ENCODE peak calls at places on chromosomes 2 and 18, in six cellular contexts. One of them, this sample, is unnamed.

GRCh38 chr2:209970271-209970670 is 32.2 kb upstream of the RPE start:
- DNase-seq in RWPE1: no peak
- DNase-seq in right atrium auricular region: no peak
- DNase-seq in mucosa of descending colon: no peak
- DNase-seq in heart right ventricle: no peak
- DNase-seq in endothelial cell: no peak
- DNase-seq in this sample: no peak

GRCh38 chr18:6406075-6406909 is 8.4 kb downstream of the L3MBTL4 start:
- DNase-seq in RWPE1: no peak
- DNase-seq in heart right ventricle: no peak
- DNase-seq in mucosa of descending colon: no peak
- DNase-seq in right atrium auricular region: no peak
- DNase-seq in endothelial cell: no peak
- DNase-seq in this sample: no peak

GRCh38 chr18:58211510-58211909 is 167.5 kb downstream of the NEDD4L start:
- DNase-seq in right atrium auricular region: no peak
- DNase-seq in heart right ventricle: no peak
- DNase-seq in mucosa of descending colon: no peak
- DNase-seq in endothelial cell: no peak
- DNase-seq in RWPE1: no peak
- DNase-seq in this sample: no peak

GRCh38 chr2:49935456-49935855 is 781.1 kb upstream of the FSHR start:
- DNase-seq in heart right ventricle: no peak
- DNase-seq in RWPE1: no peak
- DNase-seq in right atrium auricular region: no peak
- DNase-seq in mucosa of descending colon: no peak
- DNase-seq in endothelial cell: no peak
- DNase-seq in this sample: no peak

GRCh38 chr2:232568161-232568560 is 17.7 kb downstream of the EIF4E2 start:
- DNase-seq in RWPE1: peak
- DNase-seq in right atrium auricular region: no peak
- DNase-seq in mucosa of descending colon: no peak
- DNase-seq in heart right ventricle: no peak
- DNase-seq in endothelial cell: no peak
- DNase-seq in this sample: no peak

GRCh38 chr2:96933528-96933927 is 52.9 kb downstream of the FAM178B start:
- DNase-seq in endothelial cell: no peak
- DNase-seq in right atrium auricular region: no peak
- DNase-seq in mucosa of descending colon: no peak
- DNase-seq in heart right ventricle: no peak
- DNase-seq in RWPE1: no peak
- DNase-seq in this sample: no peak

GRCh38 chr2:196399736-196400691 is 228.6 kb upstream of the STK17B start:
- DNase-seq in mucosa of descending colon: no peak
- DNase-seq in RWPE1: peak
- DNase-seq in right atrium auricular region: no peak
- DNase-seq in heart right ventricle: no peak
- DNase-seq in endothelial cell: no peak
- DNase-seq in this sample: no peak

GRCh38 chr2:100577777-100578176 is 15.0 kb downstream of the PDCL3 start:
- DNase-seq in mucosa of descending colon: no peak
- DNase-seq in right atrium auricular region: no peak
- DNase-seq in heart right ventricle: no peak
- DNase-seq in RWPE1: peak
- DNase-seq in endothelial cell: no peak
- DNase-seq in this sample: no peak

GRCh38 chr2:43707255-43707654 is 31.0 kb upstream of the C1GALT1C1L start:
- DNase-seq in mucosa of descending colon: no peak
- DNase-seq in RWPE1: peak
- DNase-seq in heart right ventricle: peak
- DNase-seq in endothelial cell: no peak
- DNase-seq in right atrium auricular region: peak
- DNase-seq in this sample: no peak

GRCh38 chr2:227377461-227378351 is 1.4 kb downstream of the TM4SF20 start:
- DNase-seq in endothelial cell: no peak
- DNase-seq in heart right ventricle: no peak
- DNase-seq in RWPE1: no peak
- DNase-seq in mucosa of descending colon: no peak
- DNase-seq in right atrium auricular region: no peak
- DNase-seq in this sample: no peak

GRCh38 chr2:98634406-98635092 is 26.2 kb downstream of the UNC50 start:
- DNase-seq in endothelial cell: peak
- DNase-seq in heart right ventricle: no peak
- DNase-seq in RWPE1: no peak
- DNase-seq in right atrium auricular region: no peak
- DNase-seq in mucosa of descending colon: no peak
- DNase-seq in this sample: no peak

GRCh38 chr18:54743596-54743995 is 84.7 kb upstream of the RAB27B start:
- DNase-seq in RWPE1: no peak
- DNase-seq in right atrium auricular region: no peak
- DNase-seq in mucosa of descending colon: no peak
- DNase-seq in endothelial cell: no peak
- DNase-seq in heart right ventricle: no peak
- DNase-seq in this sample: no peak

GRCh38 chr18:8424917-8425725 is 184.1 kb upstream of the RAB12 start:
- DNase-seq in RWPE1: peak
- DNase-seq in heart right ventricle: no peak
- DNase-seq in mucosa of descending colon: no peak
- DNase-seq in right atrium auricular region: no peak
- DNase-seq in endothelial cell: no peak
- DNase-seq in this sample: no peak

GRCh38 chr2:127108090-127108523 is 1.2 kb upstream of the BIN1 start:
- DNase-seq in mucosa of descending colon: no peak
- DNase-seq in RWPE1: no peak
- DNase-seq in heart right ventricle: no peak
- DNase-seq in right atrium auricular region: peak
- DNase-seq in endothelial cell: no peak
- DNase-seq in this sample: peak

GRCh38 chr2:78977661-78978145 is 47.8 kb upstream of the REG3G start:
- DNase-seq in mucosa of descending colon: no peak
- DNase-seq in endothelial cell: no peak
- DNase-seq in RWPE1: no peak
- DNase-seq in heart right ventricle: no peak
- DNase-seq in right atrium auricular region: no peak
- DNase-seq in this sample: no peak

GRCh38 chr2:214361116-214361515 is 49.7 kb upstream of the VWC2L start:
- DNase-seq in RWPE1: no peak
- DNase-seq in mucosa of descending colon: no peak
- DNase-seq in right atrium auricular region: no peak
- DNase-seq in endothelial cell: no peak
- DNase-seq in heart right ventricle: no peak
- DNase-seq in this sample: no peak

GRCh38 chr2:211161236-211161635 is 604.8 kb downstream of the CPS1 start:
- DNase-seq in heart right ventricle: no peak
- DNase-seq in endothelial cell: no peak
- DNase-seq in right atrium auricular region: no peak
- DNase-seq in mucosa of descending colon: no peak
- DNase-seq in RWPE1: no peak
- DNase-seq in this sample: no peak

GRCh38 chr2:226295123-226295522 is 504.5 kb downstream of the IRS1 start:
- DNase-seq in endothelial cell: no peak
- DNase-seq in RWPE1: no peak
- DNase-seq in heart right ventricle: no peak
- DNase-seq in mucosa of descending colon: no peak
- DNase-seq in right atrium auricular region: no peak
- DNase-seq in this sample: no peak

GRCh38 chr2:115160523-115161521 is 718.4 kb downstream of the DPP10 start:
- DNase-seq in mucosa of descending colon: peak
- DNase-seq in right atrium auricular region: no peak
- DNase-seq in endothelial cell: peak
- DNase-seq in heart right ventricle: no peak
- DNase-seq in RWPE1: no peak
- DNase-seq in this sample: peak

GRCh38 chr2:196449083-196449482 is 190.4 kb upstream of the CCDC150 start:
- DNase-seq in heart right ventricle: no peak
- DNase-seq in endothelial cell: no peak
- DNase-seq in RWPE1: no peak
- DNase-seq in right atrium auricular region: no peak
- DNase-seq in mucosa of descending colon: no peak
- DNase-seq in this sample: no peak

GRCh38 chr18:8948471-8949149 is 153.9 kb upstream of the NDUFV2 start:
- DNase-seq in RWPE1: peak
- DNase-seq in heart right ventricle: no peak
- DNase-seq in endothelial cell: no peak
- DNase-seq in mucosa of descending colon: no peak
- DNase-seq in right atrium auricular region: no peak
- DNase-seq in this sample: no peak

GRCh38 chr2:109275120-109276040 is 146.4 kb downstream of the SH3RF3 start:
- DNase-seq in mucosa of descending colon: no peak
- DNase-seq in endothelial cell: no peak
- DNase-seq in right atrium auricular region: no peak
- DNase-seq in heart right ventricle: no peak
- DNase-seq in RWPE1: no peak
- DNase-seq in this sample: no peak

GRCh38 chr2:45782436-45782835 is 131.0 kb downstream of the PRKCE start:
- DNase-seq in RWPE1: no peak
- DNase-seq in right atrium auricular region: no peak
- DNase-seq in mucosa of descending colon: no peak
- DNase-seq in endothelial cell: no peak
- DNase-seq in heart right ventricle: no peak
- DNase-seq in this sample: no peak

GRCh38 chr2:70709275-70709674 is 58.7 kb downstream of the ADD2 start:
- DNase-seq in endothelial cell: no peak
- DNase-seq in RWPE1: no peak
- DNase-seq in right atrium auricular region: no peak
- DNase-seq in mucosa of descending colon: no peak
- DNase-seq in heart right ventricle: no peak
- DNase-seq in this sample: no peak

GRCh38 chr2:122239440-122239839 is 484.0 kb downstream of the TSN start:
- DNase-seq in RWPE1: no peak
- DNase-seq in endothelial cell: no peak
- DNase-seq in right atrium auricular region: no peak
- DNase-seq in heart right ventricle: no peak
- DNase-seq in mucosa of descending colon: no peak
- DNase-seq in this sample: no peak

GRCh38 chr2:74333175-74333574 is 10.0 kb downstream of the SLC4A5 start:
- DNase-seq in heart right ventricle: no peak
- DNase-seq in endothelial cell: peak
- DNase-seq in mucosa of descending colon: peak
- DNase-seq in RWPE1: no peak
- DNase-seq in right atrium auricular region: no peak
- DNase-seq in this sample: no peak
- TF ChIP-seq CTCF in heart right ventricle: peak
- TF ChIP-seq CTCF in endothelial cell: peak
- TF ChIP-seq CTCF in mucosa of descending colon: no peak
- TF ChIP-seq CTCF in RWPE1: no peak
- TF ChIP-seq CTCF in right atrium auricular region: no peak
- TF ChIP-seq CTCF in this sample: no peak

DNA sequence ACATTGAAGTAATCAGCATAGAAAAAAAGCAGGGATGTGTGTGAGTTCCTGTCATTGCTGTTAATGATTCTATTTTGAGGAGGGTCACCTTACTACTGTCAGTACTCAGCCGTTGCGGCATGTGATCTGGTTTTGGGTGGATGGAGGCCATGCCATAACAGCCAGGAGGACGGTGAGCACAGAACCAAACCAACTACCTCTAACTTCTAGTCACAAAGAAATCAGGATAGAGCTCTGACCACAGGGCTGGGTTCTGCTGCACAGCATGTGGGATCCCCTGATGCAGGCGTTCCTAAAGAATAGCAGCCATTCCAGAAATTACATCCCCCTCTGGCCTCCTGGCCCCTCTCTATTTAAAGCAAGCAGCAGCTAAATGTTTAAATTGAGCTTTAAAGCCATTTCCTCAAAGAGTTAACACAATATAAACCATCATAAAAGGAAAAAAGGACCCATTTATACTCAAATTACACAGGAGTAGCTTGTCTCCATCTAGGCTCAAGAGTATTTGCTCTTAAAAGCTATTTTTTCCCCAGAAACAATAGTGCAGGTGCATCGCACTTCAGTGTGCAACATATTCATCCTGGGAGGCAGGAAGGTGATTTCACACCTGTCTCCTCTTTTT is 786.4 kb downstream of the RNF144A start:
- DNase-seq in endothelial cell: no peak
- DNase-seq in mucosa of descending colon: no peak
- DNase-seq in right atrium auricular region: no peak
- DNase-seq in RWPE1: no peak
- DNase-seq in heart right ventricle: no peak
- DNase-seq in this sample: no peak
- TF ChIP-seq CTCF in endothelial cell: no peak
- TF ChIP-seq CTCF in mucosa of descending colon: no peak
- TF ChIP-seq CTCF in right atrium auricular region: no peak
- TF ChIP-seq CTCF in RWPE1: no peak
- TF ChIP-seq CTCF in heart right ventricle: no peak
- TF ChIP-seq CTCF in this sample: no peak

GRCh38 chr2:203126971-203127370 is 111.8 kb upstream of the CYP20A1 start:
- DNase-seq in RWPE1: no peak
- DNase-seq in heart right ventricle: no peak
- DNase-seq in endothelial cell: no peak
- DNase-seq in right atrium auricular region: no peak
- DNase-seq in mucosa of descending colon: no peak
- DNase-seq in this sample: no peak

DNA sequence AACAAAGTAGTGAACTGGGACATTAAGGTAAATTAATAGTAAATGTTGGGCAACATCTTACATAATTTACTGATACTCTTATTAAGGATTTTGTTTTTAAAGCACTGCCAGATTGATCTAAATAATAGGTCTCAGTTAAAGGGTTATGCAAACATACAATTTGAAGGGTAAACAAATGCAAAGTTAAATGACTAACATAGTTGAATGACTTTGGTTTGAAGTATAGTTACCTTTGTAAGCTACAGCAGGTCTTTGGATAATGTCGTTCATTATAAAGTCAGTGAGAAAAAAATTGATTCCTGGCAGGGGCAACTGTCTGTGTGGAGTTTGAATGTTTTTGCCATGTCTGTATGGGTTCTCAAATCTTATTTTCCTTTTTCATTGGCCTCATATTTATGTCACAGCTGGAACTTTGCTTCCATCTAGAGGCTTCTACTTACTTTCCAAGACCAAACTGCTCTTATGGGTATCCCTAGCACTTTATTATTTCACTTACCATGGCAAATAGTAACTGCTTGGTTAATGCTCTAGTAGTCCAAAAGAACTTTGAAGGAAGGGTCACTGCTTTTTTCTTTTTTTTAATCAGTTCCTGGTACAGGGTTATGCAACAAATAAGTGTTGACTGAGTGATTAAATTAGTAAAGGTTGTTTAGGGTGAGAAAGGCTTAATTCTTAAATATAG is 107.8 kb downstream of the NBEAL1 start:
- DNase-seq in mucosa of descending colon: no peak
- DNase-seq in RWPE1: no peak
- DNase-seq in endothelial cell: no peak
- DNase-seq in heart right ventricle: no peak
- DNase-seq in right atrium auricular region: no peak
- DNase-seq in this sample: no peak
- TF ChIP-seq CTCF in mucosa of descending colon: no peak
- TF ChIP-seq CTCF in RWPE1: peak
- TF ChIP-seq CTCF in endothelial cell: no peak
- TF ChIP-seq CTCF in heart right ventricle: no peak
- TF ChIP-seq CTCF in right atrium auricular region: no peak
- TF ChIP-seq CTCF in this sample: no peak

DNA sequence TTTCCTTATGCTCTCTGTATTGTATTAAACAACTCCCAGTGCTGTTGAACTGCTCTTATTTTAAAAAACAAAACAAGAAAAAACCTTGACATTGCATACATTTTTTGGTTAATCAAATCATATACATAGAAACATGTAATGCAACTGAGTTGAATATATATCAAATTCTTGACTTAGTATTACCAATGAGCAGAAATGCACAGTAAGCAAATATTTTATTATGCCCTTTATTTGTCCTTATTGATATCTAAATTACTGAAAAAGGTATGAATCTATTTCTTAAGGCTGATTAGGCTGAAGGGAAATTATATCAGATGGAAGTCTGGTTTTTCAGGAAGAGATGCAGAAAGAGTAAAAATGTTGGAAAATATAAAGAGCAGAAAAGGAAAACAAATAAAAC is 6.9 kb upstream of the KDM3A start:
- DNase-seq in mucosa of descending colon: no peak
- DNase-seq in right atrium auricular region: no peak
- DNase-seq in endothelial cell: no peak
- DNase-seq in RWPE1: no peak
- DNase-seq in heart right ventricle: no peak
- DNase-seq in this sample: no peak
- TF ChIP-seq CTCF in mucosa of descending colon: no peak
- TF ChIP-seq CTCF in right atrium auricular region: no peak
- TF ChIP-seq CTCF in endothelial cell: no peak
- TF ChIP-seq CTCF in RWPE1: no peak
- TF ChIP-seq CTCF in heart right ventricle: no peak
- TF ChIP-seq CTCF in this sample: no peak

This sample was measured in mesothelial cell of epicardium.